ENCODE peak calls at places on chromosomes 4 and X, in four cellular contexts. P, O, E and F are unnamed samples.

GRCh38 chr4:148015058-148015457 is 283.2 kb downstream of the ARHGAP10 start:
- DNase-seq in P (no peak), O (no peak), E (no peak), F (no peak)

GRCh38 chr4:89539374-89539773 is 231.8 kb upstream of the GPRIN3 start:
- DNase-seq in P (no peak), O (no peak), E (no peak), F (no peak)

GRCh38 chr4:74325886-74326285 is 17.6 kb downstream of the EPGN start:
- DNase-seq in P (no peak), O (no peak), E (no peak), F (no peak)

GRCh38 chrX:73916931-73917657 is 354.1 kb downstream of the CHIC1 start:
- DNase-seq in P (no peak), O (no peak), E (no peak), F (no peak)

GRCh38 chr4:132642196-132642817 is 506.8 kb upstream of the PCDH10 start:
- DNase-seq in P (peak), O (no peak), E (no peak), F (no peak)

GRCh38 chr4:38413524-38414341 is 250.3 kb upstream of the KLF3 start:
- DNase-seq in P (no peak), O (no peak), E (no peak), F (no peak)

GRCh38 chr4:101238706-101239105 is 108.6 kb downstream of the PPP3CA start:
- DNase-seq in P (no peak), O (no peak), E (no peak), F (no peak)

GRCh38 chr4:140935259-140935658 is 179.1 kb upstream of the TBC1D9 start:
- DNase-seq in P (no peak), O (peak), E (no peak), F (no peak)

GRCh38 chrX:139930923-139931645 is 1.8 kb downstream of the ATP11C start:
- DNase-seq in P (no peak), O (no peak), E (peak), F (peak)

GRCh38 chr4:163558539-163559044 is 64.1 kb downstream of the TMA16 start:
- DNase-seq in P (no peak), O (no peak), E (no peak), F (no peak)

GRCh38 chrX:135985123-135985973 is at the start of gene SLC9A6:
- DNase-seq in P (peak), O (peak), E (peak), F (peak)

GRCh38 chr4:56641494-56642051 is 39.5 kb downstream of the HOPX start:
- DNase-seq in P (no peak), O (no peak), E (no peak), F (no peak)

GRCh38 chrX:45322382-45322781 is 121.7 kb upstream of the DIPK2B start:
- DNase-seq in P (peak), O (no peak), E (peak), F (peak)

GRCh38 chr4:16844796-16845586 is 53.5 kb downstream of the LDB2 start:
- DNase-seq in P (no peak), O (no peak), E (no peak), F (no peak)

GRCh38 chr4:19831644-19832285 is 419.9 kb upstream of the SLIT2 start:
- DNase-seq in P (no peak), O (no peak), E (no peak), F (no peak)

GRCh38 chrX:154063234-154063633 is 34.3 kb downstream of the MECP2 start:
- DNase-seq in P (peak), O (no peak), E (no peak), F (no peak)

GRCh38 chr4:186936496-186937375 is 213.1 kb upstream of the FAT1 start:
- DNase-seq in P (no peak), O (no peak), E (no peak), F (no peak)

GRCh38 chr4:149980941-149981340 is 97.3 kb upstream of the DCLK2 start:
- DNase-seq in P (peak), O (peak), E (peak), F (peak)

GRCh38 chrX:104284407-104285000 is 29.8 kb upstream of the ESX1 start:
- DNase-seq in P (no peak), O (no peak), E (no peak), F (no peak)

GRCh38 chr4:150583287-150584197 is 1.6 kb downstream of the MAB21L2 start:
- DNase-seq in P (no peak), O (no peak), E (no peak), F (no peak)

GRCh38 chr4:53132117-53132889 is 233.6 kb downstream of the SCFD2 start:
- DNase-seq in P (no peak), O (no peak), E (peak), F (peak)

GRCh38 chrX:71103110-71103983 is 3.2 kb downstream of the CXorf65 start:
- DNase-seq in P (peak), O (no peak), E (peak), F (peak)

GRCh38 chr4:37662861-37663390 is 23.2 kb downstream of the RELL1 start:
- DNase-seq in P (no peak), O (no peak), E (no peak), F (no peak)

GRCh38 chrX:73758253-73758652 is 195.3 kb downstream of the CHIC1 start:
- DNase-seq in P (no peak), O (no peak), E (no peak), F (peak)

GRCh38 chrX:31070057-31070468 is 1.8 kb downstream of the FTHL17 start:
- DNase-seq in P (no peak), O (no peak), E (no peak), F (peak)

GRCh38 chrX:1592128-1592862 is 891 bp downstream of the AKAP17A start:
- DNase-seq in P (no peak), O (no peak), E (peak), F (peak)

GRCh38 chr4:82525287-82525898 is 36.4 kb downstream of the TMEM150C start:
- DNase-seq in P (no peak), O (no peak), E (no peak), F (no peak)

GRCh38 chrX:30951003-30951402 is 61.9 kb upstream of the TAB3 start:
- DNase-seq in P (no peak), O (no peak), E (no peak), F (no peak)

GRCh38 chr4:88320780-88321373 is 36.5 kb upstream of the PPM1K start:
- DNase-seq in P (no peak), O (no peak), E (peak), F (peak)